ENCODE peak calls at places on chromosomes 4 and X, in five cellular contexts. V is tibial artery, Z is WTC11, D is H1, G is GM13976. M is an unnamed sample.

GRCh38 chr4:181998588-181998987 is 244.6 kb upstream of the TENM3 start:
- DNase-seq in V (no peak), Z (no peak), D (no peak), G (no peak), M (no peak)

GRCh38 chr4:46765465-46765864 is 143.6 kb downstream of the COX7B2 start:
- DNase-seq in V (no peak), Z (no peak), D (no peak), G (no peak), M (no peak)

GRCh38 chr4:52957220-52957686 is 95.1 kb downstream of the RASL11B start:
- DNase-seq in V (no peak), Z (no peak), D (no peak), G (no peak), M (peak)

GRCh38 chr4:8294036-8294435 is 24.5 kb downstream of the HTRA3 start:
- DNase-seq in V (no peak), Z (no peak), D (no peak), G (no peak), M (no peak)

GRCh38 chr4:102554988-102555387 is 53.8 kb downstream of the NFKB1 start:
- DNase-seq in V (no peak), Z (no peak), D (no peak), G (no peak), M (no peak)

GRCh38 chr4:61308033-61308432 is 107.9 kb downstream of the ADGRL3 start:
- DNase-seq in V (no peak), Z (no peak), D (no peak), G (no peak), M (no peak)

GRCh38 chr4:101158136-101158485 is 189.2 kb downstream of the PPP3CA start:
- DNase-seq in V (no peak), Z (no peak), D (no peak), G (no peak), M (no peak)

GRCh38 chrX:100648601-100649417 is 4.8 kb downstream of the SRPX2 start:
- DNase-seq in V (no peak), Z (no peak), D (no peak), G (no peak), M (no peak)

GRCh38 chrX:40108959-40109287 is 11.2 kb upstream of the BCOR start:
- DNase-seq in V (no peak), Z (peak), D (no peak), G (peak), M (peak)

GRCh38 chr4:44237643-44238042 is 211.0 kb downstream of the KCTD8 start:
- DNase-seq in V (no peak), Z (no peak), D (no peak), G (no peak), M (no peak)

GRCh38 chr4:29588615-29589014 is 1131.6 kb upstream of the PCDH7 start:
- DNase-seq in V (no peak), Z (no peak), D (no peak), G (no peak), M (no peak)

GRCh38 chr4:183165371-183165770 is 66.3 kb downstream of the WWC2 start:
- DNase-seq in V (no peak), Z (no peak), D (no peak), G (no peak), M (no peak)

GRCh38 chr4:82721819-82722423 is 76.7 kb downstream of the SCD5 start:
- DNase-seq in V (no peak), Z (no peak), D (no peak), G (peak), M (peak)

GRCh38 chr4:77146426-77147399 is 10.3 kb upstream of the CCNG2 start:
- DNase-seq in V (no peak), Z (no peak), D (no peak), G (no peak), M (no peak)

GRCh38 chrX:50756276-50756675 is 57.7 kb downstream of the SHROOM4 start:
- DNase-seq in V (no peak), Z (no peak), D (no peak), G (no peak), M (no peak)

GRCh38 chr4:159655547-159655946 is 552.7 kb downstream of the RAPGEF2 start:
- DNase-seq in V (no peak), Z (no peak), D (no peak), G (no peak), M (no peak)

GRCh38 chr4:137705171-137705783 is 173.0 kb upstream of the PCDH18 start:
- DNase-seq in V (peak), Z (no peak), D (no peak), G (no peak), M (no peak)

GRCh38 chr4:152021788-152022438 is 261.1 kb upstream of the GATB start:
- DNase-seq in V (no peak), Z (no peak), D (no peak), G (no peak), M (no peak)

GRCh38 chr4:189202869-189203271 is 737.8 kb upstream of the FRG1 start:
- DNase-seq in V (no peak), Z (no peak), D (no peak), G (no peak), M (no peak)

GRCh38 chrX:53616921-53617320 is 69.6 kb downstream of the HUWE1 start:
- DNase-seq in V (no peak), Z (no peak), D (no peak), G (no peak), M (no peak)

GRCh38 chr4:71210831-71211230 is 128.0 kb upstream of the SLC4A4 start:
- DNase-seq in V (no peak), Z (no peak), D (no peak), G (no peak), M (no peak)

GRCh38 chrX:11336201-11336600 is 43.0 kb downstream of the AMELX start:
- DNase-seq in V (no peak), Z (no peak), D (no peak), G (no peak), M (no peak)

GRCh38 chr4:73092868-73093267 is 23.4 kb upstream of the COX18 start:
- DNase-seq in V (no peak), Z (no peak), D (no peak), G (no peak), M (no peak)

GRCh38 chr4:143185253-143186107 is 763 bp downstream of the USP38 start:
- DNase-seq in V (peak), Z (peak), D (no peak), G (no peak), M (no peak)

GRCh38 chr4:24382381-24382780 is 202.0 kb downstream of the DHX15 start:
- DNase-seq in V (no peak), Z (no peak), D (no peak), G (no peak), M (no peak)

GRCh38 chr4:71487324-71487677 is 148.5 kb downstream of the SLC4A4 start:
- DNase-seq in V (no peak), Z (no peak), D (no peak), G (no peak), M (peak)

GRCh38 chr4:95106408-95106928 is 348.7 kb downstream of the BMPR1B start:
- DNase-seq in V (no peak), Z (no peak), D (no peak), G (no peak), M (no peak)

GRCh38 chr4:156606444-156607197 is 365.0 kb downstream of the PDGFC start:
- DNase-seq in V (no peak), Z (no peak), D (no peak), G (no peak), M (no peak)

GRCh38 chr4:52019941-52020657 is at the start of gene LRRC66:
- DNase-seq in V (no peak), Z (no peak), D (no peak), G (no peak), M (no peak)

GRCh38 chrX:19372170-19373033 is 28.7 kb downstream of the PDHA1 start:
- DNase-seq in V (peak), Z (peak), D (no peak), G (peak), M (peak)

GRCh38 chrX:16033336-16033735 is 90.0 kb upstream of the GRPR start:
- DNase-seq in V (no peak), Z (no peak), D (no peak), G (no peak), M (no peak)

GRCh38 chrX:3791449-3791848 is 78.0 kb upstream of the PRKX start:
- DNase-seq in V (no peak), Z (no peak), D (no peak), G (no peak), M (no peak)

DNA sequence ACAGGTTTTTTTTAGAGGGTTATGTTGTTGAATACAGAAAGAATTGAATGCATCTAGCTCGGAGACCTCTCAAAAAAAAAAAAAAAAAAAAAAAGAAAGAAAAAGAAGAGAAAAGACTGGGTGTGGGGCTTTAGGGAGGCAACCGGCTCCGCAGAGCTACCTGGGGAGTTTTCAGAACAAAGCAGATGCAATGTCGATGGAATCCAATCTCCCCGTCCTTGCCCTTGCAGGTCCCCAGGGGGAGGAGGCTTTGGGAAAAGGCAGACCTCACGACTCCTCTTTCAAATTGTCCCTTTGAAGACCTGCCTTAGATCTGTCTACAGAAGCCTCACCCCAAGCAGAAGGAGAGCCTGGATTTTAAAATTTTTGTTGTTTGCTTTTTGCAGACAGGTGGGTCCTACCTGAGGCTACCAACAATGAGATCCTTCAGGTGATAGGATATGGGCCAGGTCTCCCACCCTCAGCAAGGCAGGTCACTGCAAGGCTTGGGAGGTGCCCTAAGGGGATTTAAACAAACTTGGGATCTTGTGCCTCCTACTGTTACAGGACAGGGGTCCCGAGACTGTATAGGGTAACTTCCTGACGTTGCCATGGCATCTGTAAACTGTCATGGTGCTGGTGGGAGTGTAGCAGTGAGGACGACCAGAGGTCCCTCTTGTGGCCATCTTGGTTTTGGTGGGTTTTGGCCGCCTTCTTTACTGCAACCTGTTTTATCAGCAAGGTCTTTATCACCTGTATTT is 75.2 kb upstream of the PRKX start:
- DNase-seq in V (no peak), Z (peak), D (no peak), G (no peak), M (peak)
- TF ChIP-seq CTCF in V (no peak), Z (no peak), D (peak), G (no peak), M (peak)

DNA sequence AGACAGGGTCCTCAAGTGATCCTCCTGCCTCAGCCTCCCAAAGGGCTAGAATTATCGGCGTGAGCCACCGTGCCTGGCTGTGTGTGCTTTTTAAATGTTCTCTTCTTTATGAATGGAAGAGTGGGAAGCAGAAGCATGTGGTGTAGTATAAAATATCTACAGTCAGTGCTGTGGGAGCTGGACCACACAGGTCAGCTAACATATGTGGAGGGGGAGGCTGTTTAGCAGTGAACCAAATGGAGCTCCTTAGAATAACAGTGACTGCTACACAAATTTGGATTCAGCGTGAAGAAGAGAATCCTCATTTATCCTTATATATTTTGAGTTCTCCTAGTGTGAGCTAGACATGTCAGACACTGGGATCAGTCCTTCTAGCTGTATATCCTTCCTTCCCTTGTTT is 3.2 kb downstream of the SNX25 start:
- DNase-seq in V (no peak), Z (no peak), D (no peak), G (no peak), M (no peak)
- TF ChIP-seq CTCF in V (no peak), Z (no peak), D (no peak), G (no peak), M (no peak)

DNA sequence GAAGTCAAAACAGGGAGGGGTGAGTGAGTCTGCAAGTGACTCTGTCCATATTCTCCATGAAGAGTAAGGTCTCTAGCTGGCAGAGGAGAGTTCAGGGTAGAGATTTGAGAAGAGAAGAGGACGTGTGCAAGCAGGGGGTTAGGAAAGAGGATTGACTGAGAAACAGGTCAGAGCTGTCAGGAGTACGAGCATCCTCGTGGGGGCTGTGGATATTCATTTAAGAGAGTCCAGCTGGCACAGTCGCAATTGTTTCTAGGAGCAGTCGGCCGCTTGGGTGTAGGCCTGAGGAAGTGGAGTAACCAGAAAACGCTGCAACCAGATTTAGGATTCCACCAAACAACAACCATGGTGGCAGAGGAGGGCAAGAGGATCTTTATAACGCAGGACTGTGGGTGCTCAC is 27.9 kb downstream of the PROM1 start:
- DNase-seq in V (no peak), Z (no peak), D (no peak), G (no peak), M (no peak)
- TF ChIP-seq CTCF in V (no peak), Z (no peak), D (no peak), G (no peak), M (no peak)

DNA sequence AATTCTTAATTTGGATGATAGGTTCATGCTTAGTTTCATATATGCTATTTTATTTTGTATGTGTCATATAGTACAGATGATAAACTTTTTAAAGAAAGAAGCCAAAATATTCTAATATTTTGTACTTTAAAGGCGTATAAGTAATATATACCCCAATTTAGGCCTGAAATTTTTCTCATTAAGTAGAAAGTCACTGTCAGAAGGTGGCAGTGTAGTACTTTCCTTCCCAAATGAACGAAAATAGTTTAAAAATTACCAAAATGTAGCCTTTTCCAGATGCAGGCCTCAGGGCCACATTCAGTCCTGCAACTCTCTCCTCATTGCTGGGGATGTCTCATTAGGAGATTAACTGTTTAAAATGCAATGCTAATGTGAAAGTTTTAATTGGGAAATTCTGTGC is 1263.6 kb downstream of the C4orf33 start:
- DNase-seq in V (no peak), Z (no peak), D (no peak), G (no peak), M (no peak)
- TF ChIP-seq CTCF in V (no peak), Z (no peak), D (peak), G (no peak), M (peak)

DNA sequence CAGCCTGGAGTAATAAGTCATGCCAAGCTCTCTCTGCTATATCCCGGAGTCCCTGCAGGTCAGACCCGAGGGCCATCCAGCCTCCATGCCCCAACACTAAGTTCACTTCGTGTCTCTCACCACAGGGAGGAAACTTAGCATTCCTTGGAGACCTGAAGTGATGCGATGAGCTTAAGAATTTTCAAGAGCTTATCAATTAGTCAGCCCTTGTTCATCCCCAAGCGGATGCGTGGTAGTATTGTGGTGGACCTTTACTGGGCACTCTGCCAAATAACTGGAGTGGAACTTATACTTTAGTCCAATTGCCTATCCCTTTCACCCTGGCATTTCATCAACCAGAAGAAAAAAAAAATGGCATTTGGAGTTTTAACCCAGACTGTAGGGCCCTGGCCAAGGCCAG is 137.2 kb downstream of the RELL1 start:
- DNase-seq in V (no peak), Z (no peak), D (no peak), G (no peak), M (no peak)
- TF ChIP-seq CTCF in V (no peak), Z (no peak), D (no peak), G (no peak), M (no peak)

M was measured in nephron progenitor cell.